ENCODE peak calls at places on chromosomes 1 and 21, in ten cellular contexts. Z, K, S, Q, U, D, W, T, L and O are unnamed samples.

GRCh38 chr1:39695011-39695410 is 3.8 kb upstream of the HPCAL4 start:
- DNase-seq in T (no peak), Z (no peak), L (no peak), W (no peak), S (no peak), K (no peak), U (no peak), D (no peak), Q (no peak), O (no peak)

GRCh38 chr1:39332291-39332690 is 127.8 kb downstream of the MACF1 start:
- DNase-seq in Z (no peak), T (no peak), W (no peak), U (no peak), K (no peak), Q (no peak), S (no peak), D (no peak), L (no peak), O (no peak)

GRCh38 chr1:175154595-175155472 is 37.7 kb downstream of the KIAA0040 start:
- DNase-seq in K (peak), U (peak), Z (peak), S (peak), D (peak), Q (peak), L (peak), W (peak), T (peak), O (no peak)

GRCh38 chr21:38743772-38744529 is 61.8 kb upstream of the ETS2 start:
- DNase-seq in Q (peak), W (no peak), L (no peak), K (no peak), T (no peak), D (no peak), U (no peak), S (no peak), Z (no peak), O (no peak)

GRCh38 chr1:207890136-207890738 is 20.7 kb downstream of the CD34 start:
- DNase-seq in T (no peak), L (no peak), W (no peak), Q (peak), D (peak), U (no peak), Z (peak), S (peak), K (no peak), O (no peak)

GRCh38 chr1:20867847-20868246 is 80.7 kb upstream of the HP1BP3 start:
- DNase-seq in D (no peak), S (no peak), L (no peak), K (no peak), T (no peak), Q (no peak), Z (no peak), W (no peak), U (no peak), O (no peak)

GRCh38 chr1:84103197-84103992 is 40.7 kb upstream of the PRKACB start:
- DNase-seq in D (peak), L (peak), K (peak), W (no peak), U (no peak), T (no peak), S (peak), Q (peak), Z (peak), O (no peak)

GRCh38 chr1:97820470-97821188 is 100.2 kb downstream of the DPYD start:
- DNase-seq in S (no peak), U (no peak), L (peak), Q (peak), Z (peak), D (no peak), K (peak), W (no peak), T (no peak), O (no peak)

GRCh38 chr1:54904476-54905048 is 17.6 kb upstream of the DHCR24 start:
- DNase-seq in S (no peak), K (no peak), L (peak), W (no peak), D (no peak), U (no peak), Z (peak), Q (no peak), T (no peak), O (no peak)

GRCh38 chr1:13499422-13499821 is 14.4 kb downstream of the LRRC38 start:
- DNase-seq in T (no peak), L (no peak), K (no peak), D (no peak), Z (no peak), W (no peak), U (no peak), Q (no peak), S (no peak), O (no peak)

GRCh38 chr1:119080586-119080985 is 59.9 kb downstream of the WARS2 start:
- DNase-seq in T (no peak), Q (no peak), K (peak), W (no peak), D (no peak), L (peak), Z (peak), U (no peak), S (no peak), O (no peak)

GRCh38 chr1:105608713-105609112 is 1447.8 kb upstream of the PRMT6 start:
- DNase-seq in W (no peak), Z (no peak), D (no peak), T (no peak), S (no peak), K (no peak), U (no peak), L (no peak), Q (no peak), O (no peak)

GRCh38 chr1:248165186-248165585 is 9.4 kb upstream of the OR2M2 start:
- DNase-seq in K (no peak), U (no peak), Z (no peak), D (no peak), W (no peak), L (no peak), Q (no peak), T (no peak), S (no peak), O (no peak)

GRCh38 chr1:43238104-43238503 is 31.7 kb upstream of the TMEM125 start:
- DNase-seq in Q (peak), K (peak), W (no peak), S (peak), T (no peak), L (peak), Z (peak), D (no peak), U (peak), O (no peak)

GRCh38 chr1:154999651-155000474 is 2.7 kb upstream of the ZBTB7B start:
- DNase-seq in K (peak), T (no peak), S (peak), Z (no peak), Q (peak), D (no peak), L (peak), U (peak), W (peak), O (peak)

GRCh38 chr1:110060034-110060661 is 10.3 kb downstream of the ALX3 start:
- DNase-seq in Z (peak), T (peak), W (peak), D (peak), S (peak), L (peak), U (peak), K (peak), Q (peak), O (no peak)

GRCh38 chr1:24112381-24113169 is 640 bp upstream of the MYOM3 start:
- DNase-seq in U (peak), S (peak), Q (peak), D (peak), W (peak), L (peak), T (peak), Z (peak), K (peak), O (peak)

GRCh38 chr1:36951761-36952160 is 82.6 kb downstream of the GRIK3 start:
- DNase-seq in K (no peak), U (no peak), S (no peak), Z (no peak), T (no peak), Q (no peak), W (no peak), D (no peak), L (no peak), O (no peak)

GRCh38 chr1:38817958-38818705 is 41.4 kb downstream of the RRAGC start:
- DNase-seq in D (peak), S (peak), Q (no peak), T (peak), K (no peak), L (peak), U (peak), W (no peak), Z (peak), O (no peak)

GRCh38 chr1:46613661-46614603 is 2.7 kb downstream of the MOB3C start:
- DNase-seq in Q (peak), D (peak), W (peak), S (peak), L (peak), Z (peak), K (no peak), U (no peak), T (peak), O (no peak)

GRCh38 chr1:246320286-246320685 is 186.8 kb downstream of the SMYD3 start:
- DNase-seq in L (no peak), U (no peak), W (no peak), T (no peak), Z (peak), S (no peak), D (no peak), K (no peak), Q (peak), O (no peak)